ENCODE peak calls at places on chromosomes 11 and 22, in eight cellular contexts. A, C, W, P, V, E, L and Q are unnamed samples.

GRCh38 chr22:49196046-49196511 is 631.6 kb downstream of the BRD1 start:
- DNase-seq in W (no peak), L (no peak), A (no peak), C (no peak), V (no peak), P (no peak), E (no peak), Q (no peak)

GRCh38 chr11:67056640-67057409 is at the start of gene RHOD:
- DNase-seq in W (no peak), V (no peak), P (peak), A (peak), E (no peak), L (no peak), C (no peak), Q (peak)

GRCh38 chr11:3077174-3077839 is 20.1 kb upstream of the CARS1 start:
- DNase-seq in A (no peak), V (no peak), L (no peak), P (no peak), E (no peak), W (no peak), C (no peak), Q (no peak)

GRCh38 chr11:89442801-89443200 is 48.4 kb downstream of the NOX4 start:
- DNase-seq in C (no peak), L (no peak), A (no peak), W (no peak), V (no peak), E (no peak), P (no peak), Q (no peak)

GRCh38 chr22:47113880-47114415 is 351.5 kb downstream of the TBC1D22A start:
- DNase-seq in W (no peak), L (no peak), C (no peak), A (no peak), P (no peak), E (no peak), V (no peak), Q (no peak)

GRCh38 chr11:2459016-2459725 is 14.4 kb downstream of the KCNQ1 start:
- DNase-seq in E (no peak), L (no peak), W (no peak), V (no peak), A (no peak), C (no peak), P (no peak), Q (no peak)

GRCh38 chr11:126468102-126468521 is 112.6 kb downstream of the ST3GAL4 start:
- DNase-seq in W (no peak), V (no peak), E (no peak), P (peak), A (no peak), C (no peak), L (no peak), Q (no peak)

GRCh38 chr11:15106201-15106965 is 8.3 kb upstream of the INSC start:
- DNase-seq in C (no peak), P (peak), V (no peak), A (peak), L (no peak), W (no peak), E (no peak), Q (no peak)

GRCh38 chr11:129960216-129961214 is 42.1 kb downstream of the PRDM10 start:
- DNase-seq in E (peak), C (peak), P (peak), W (no peak), L (peak), A (peak), V (peak), Q (no peak)

GRCh38 chr11:81989093-81989492 is 744.6 kb downstream of the FAM181B start:
- DNase-seq in E (no peak), V (no peak), W (no peak), P (no peak), C (no peak), A (peak), L (no peak), Q (no peak)

GRCh38 chr22:44582016-44582415 is 84.0 kb upstream of the RTL6 start:
- DNase-seq in P (no peak), L (no peak), E (no peak), A (no peak), W (no peak), C (no peak), V (no peak), Q (no peak)

GRCh38 chr22:26199665-26200064 is 30.4 kb downstream of the SEZ6L start:
- DNase-seq in V (no peak), E (no peak), W (no peak), P (no peak), A (no peak), C (no peak), L (no peak), Q (no peak)

GRCh38 chr11:44400431-44400830 is 90.5 kb upstream of the ALX4 start:
- DNase-seq in L (no peak), A (no peak), E (no peak), W (no peak), P (no peak), C (no peak), V (no peak), Q (no peak)

GRCh38 chr11:111454561-111455192 is 57.5 kb downstream of the BTG4 start:
- DNase-seq in C (peak), V (no peak), E (no peak), A (peak), P (peak), L (peak), W (no peak), Q (no peak)

GRCh38 chr11:45371251-45371749 is 85.2 kb upstream of the SYT13 start:
- DNase-seq in A (peak), W (peak), P (peak), V (no peak), C (peak), E (no peak), L (peak), Q (peak)

GRCh38 chr11:93054881-93055280 is 85.4 kb downstream of the MTNR1B start:
- DNase-seq in W (no peak), L (peak), V (peak), C (peak), E (peak), A (peak), P (peak), Q (no peak)

GRCh38 chr11:12441081-12441801 is 63.9 kb downstream of the PARVA start:
- DNase-seq in P (peak), A (no peak), V (no peak), E (no peak), C (no peak), L (no peak), W (no peak), Q (no peak)

GRCh38 chr11:12177739-12178338 is 67.4 kb downstream of the MICAL2 start:
- DNase-seq in W (no peak), P (peak), E (no peak), V (no peak), A (no peak), L (no peak), C (no peak), Q (no peak)